ENCODE peak calls at places on chromosomes 12 and 14, in five cellular contexts. F, B, S, W and R are unnamed samples.

GRCh38 chr12:108482717-108483212 is 32.3 kb upstream of the FICD start:
- DNase-seq in B (peak; percentile 33), S (peak; percentile 7), W (peak; percentile 6), F (no peak), R (peak; percentile 91)

GRCh38 chr12:58079806-58080205 is 138.4 kb downstream of the ATP23 start:
- DNase-seq in B (no peak), F (no peak), S (no peak), W (no peak), R (no peak)

GRCh38 chr12:26748412-26748740 is 84.6 kb downstream of the ITPR2 start:
- DNase-seq in S (no peak), B (no peak), F (no peak), W (no peak), R (no peak)

GRCh38 chr12:90970471-90970870 is 15.5 kb upstream of the CCER1 start:
- DNase-seq in B (no peak), F (no peak), W (peak; percentile 12), S (peak; percentile 11), R (peak; percentile 61)

GRCh38 chr12:111558107-111558376 is 41.1 kb downstream of the ATXN2 start:
- DNase-seq in F (no peak), W (no peak), B (peak; percentile 45), S (peak; percentile 34), R (no peak)

GRCh38 chr12:13234045-13234641 is 37.6 kb downstream of the EMP1 start:
- DNase-seq in S (peak; percentile 77), F (peak; percentile 76), B (no peak), W (peak; percentile 70), R (peak; percentile 82)

GRCh38 chr14:89374908-89375307 is 42.1 kb downstream of the FOXN3 start:
- DNase-seq in F (no peak), B (no peak), W (no peak), S (no peak), R (no peak)

GRCh38 chr12:100489326-100489725 is 15.7 kb downstream of the NR1H4 start:
- DNase-seq in B (no peak), S (no peak), W (no peak), F (no peak), R (no peak)

GRCh38 chr14:80959448-80960006 is 4.1 kb downstream of the TSHR start:
- DNase-seq in W (no peak), S (no peak), F (no peak), B (no peak), R (no peak)

GRCh38 chr12:68310370-68310769 is 21.8 kb downstream of the MDM1 start:
- DNase-seq in W (peak; percentile 95), S (peak; percentile 82), F (peak; percentile 93), B (peak; percentile 83), R (peak; percentile 76)

GRCh38 chr14:36659010-36659821 is 2.4 kb upstream of the PAX9 start:
- DNase-seq in S (no peak), B (no peak), W (no peak), F (no peak), R (peak; percentile 18)
- H3K27me3 ChIP-seq in S (peaks cover 80% of the 10 kb centered on the region), B (peaks cover 98% of the 10 kb centered on the region), W (peaks cover 99% of the 10 kb centered on the region), F (peaks cover 95% of the 10 kb centered on the region), R (no peaks in the 10 kb centered on the region)

GRCh38 chr12:122896662-122897061 is 738 bp upstream of the VPS37B start:
- DNase-seq in W (no peak), F (no peak), B (no peak), S (no peak), R (no peak)
- H3K9ac ChIP-seq in W (no peak overlapping the region), F (no peak overlapping the region), B (no peak overlapping the region), S (no peak overlapping the region), R (peak overlapping the region; percentile 99)

GRCh38 chr12:21972055-21972454 is 30.8 kb upstream of the ABCC9 start:
- DNase-seq in F (no peak), B (no peak), S (no peak), W (peak; percentile 34), R (no peak)
- H3K27me3 ChIP-seq in F (no peaks in the 10 kb centered on the region), B (no peaks in the 10 kb centered on the region), S (no peaks in the 10 kb centered on the region), W (no peaks in the 10 kb centered on the region), R (no peaks in the 10 kb centered on the region)

GRCh38 chr14:50045837-50046236 is 70.5 kb downstream of the VCPKMT start:
- DNase-seq in S (no peak), B (no peak), W (no peak), F (no peak), R (no peak)

GRCh38 chr14:50041980-50042379 is 74.4 kb downstream of the VCPKMT start:
- DNase-seq in B (no peak), F (no peak), W (no peak), S (no peak), R (no peak)

GRCh38 chr14:50047274-50047676 is 69.1 kb downstream of the VCPKMT start:
- DNase-seq in S (no peak), F (no peak), B (no peak), W (no peak), R (peak; percentile 80)

GRCh38 chr14:50045039-50045711 is 71.2 kb downstream of the VCPKMT start:
- DNase-seq in B (peak; percentile 81), F (peak; percentile 88), S (peak; percentile 90), W (peak; percentile 88), R (peak; percentile 97)

DNA sequence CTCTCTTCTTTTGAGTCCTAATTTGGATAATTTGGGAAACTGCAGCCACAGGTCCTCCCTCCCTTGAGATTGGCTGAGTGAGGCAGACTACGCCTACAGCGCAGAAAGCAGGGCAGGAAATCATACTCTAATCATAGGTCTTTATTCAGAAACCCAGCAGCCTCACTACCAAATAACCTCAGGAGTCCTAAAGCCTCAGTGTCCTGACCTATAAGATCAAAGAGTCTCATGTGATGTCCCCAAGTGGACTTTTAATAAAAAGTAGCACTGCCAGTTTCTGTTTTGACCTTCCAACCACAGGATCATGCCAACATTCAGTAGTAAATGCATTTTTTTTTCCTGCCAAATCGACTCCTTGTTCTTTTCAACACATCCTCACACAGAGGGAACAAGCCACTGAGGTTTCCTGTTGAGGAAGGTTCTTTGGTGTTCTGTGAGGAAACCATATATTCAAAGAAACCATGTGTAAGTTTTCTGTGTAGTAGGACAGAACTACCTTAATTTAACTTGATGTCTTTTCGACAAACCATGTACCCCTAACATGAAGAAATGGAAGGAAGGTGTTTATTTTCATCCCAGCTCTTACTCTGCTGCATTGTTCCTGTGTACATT is 72.2 kb downstream of the VCPKMT start:
- DNase-seq in W (no peak), B (no peak), S (no peak), F (no peak), R (no peak)
- H3K9ac ChIP-seq in W (no peak overlapping the region), B (peak overlapping the region; percentile 7), S (peak overlapping the region; percentile 54), F (no peak overlapping the region), R (peak overlapping the region; percentile 80)

GRCh38 chr12:3557791-3558190 is 66.8 kb downstream of the PRMT8 start:
- DNase-seq in W (no peak), S (no peak), B (no peak), F (no peak), R (no peak)

GRCh38 chr12:3558255-3558654 is 67.3 kb downstream of the PRMT8 start:
- DNase-seq in B (no peak), S (no peak), F (no peak), W (no peak), R (no peak)

GRCh38 chr12:3558854-3559253 is 67.9 kb downstream of the PRMT8 start:
- DNase-seq in F (no peak), S (no peak), B (no peak), W (no peak), R (no peak)

GRCh38 chr12:3560295-3560620 is 69.3 kb downstream of the PRMT8 start:
- DNase-seq in F (no peak), B (no peak), S (no peak), W (no peak), R (no peak)

DNA sequence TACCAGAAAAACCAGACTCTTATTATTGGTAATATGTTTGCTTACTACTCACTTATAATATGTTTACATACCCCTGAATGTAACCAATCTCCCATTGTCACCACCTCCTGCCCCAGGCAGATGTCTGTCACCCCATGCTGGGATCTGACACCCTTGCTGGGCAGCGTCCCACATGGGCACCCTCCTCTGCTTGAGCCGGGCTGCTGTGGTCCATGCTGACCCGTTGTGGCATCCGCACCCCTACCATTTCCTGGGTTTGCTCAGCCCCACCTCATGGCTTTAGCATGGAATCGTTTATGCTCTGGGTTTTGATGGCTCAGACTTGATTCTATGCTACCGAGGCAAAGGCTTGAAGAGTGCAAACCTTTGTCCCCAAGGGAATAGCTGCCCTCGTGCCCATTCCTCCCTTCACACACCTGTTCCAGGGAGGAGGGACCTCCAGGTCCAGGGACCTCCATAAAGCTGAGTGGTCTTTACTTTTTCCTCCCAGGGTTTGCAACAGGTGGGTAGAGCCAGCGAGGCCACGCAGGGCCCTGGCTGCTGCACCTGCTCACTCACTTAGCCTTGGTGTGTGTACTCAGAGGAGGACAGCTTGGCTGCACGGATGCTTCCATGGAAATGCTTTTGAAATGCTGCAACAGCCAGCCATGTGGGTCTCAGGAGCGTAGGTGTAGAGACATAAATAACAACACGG is 68.7 kb downstream of the PRMT8 start:
- DNase-seq in F (no peak), S (no peak), B (no peak), W (no peak), R (no peak)
- H3K27me3 ChIP-seq in F (no peaks in the 10 kb centered on the region), S (peaks cover 17% of the 10 kb centered on the region), B (no peaks in the 10 kb centered on the region), W (peaks cover 8% of the 10 kb centered on the region), R (peaks cover 72% of the 10 kb centered on the region)

DNA sequence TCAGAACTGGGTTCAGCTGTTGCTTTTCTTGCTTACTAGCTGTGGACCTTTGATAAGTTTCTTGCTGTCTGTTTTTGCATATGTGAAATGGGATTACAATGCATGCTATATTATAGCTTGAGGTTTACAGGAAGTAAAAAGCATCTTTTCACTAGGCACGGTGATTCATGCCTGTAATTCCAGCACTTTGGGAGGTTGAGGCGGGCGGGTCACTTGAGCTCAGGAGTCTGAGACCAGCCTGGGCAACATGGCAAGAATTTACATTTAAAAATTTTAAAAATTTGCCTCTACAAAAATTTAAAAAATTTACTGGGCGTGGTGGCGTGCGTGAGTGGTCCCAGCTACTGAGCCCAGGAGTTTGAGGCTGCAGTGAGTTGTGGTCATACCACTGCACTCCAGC is 42.0 kb downstream of the CALM1 start:
- DNase-seq in F (no peak), B (no peak), S (no peak), W (no peak), R (peak; percentile 34)
- H3K9ac ChIP-seq in F (no peak overlapping the region), B (no peak overlapping the region), S (no peak overlapping the region), W (no peak overlapping the region), R (no peak overlapping the region)

GRCh38 chr14:36579573-36580140 is 2.8 kb downstream of the NKX2-8 start:
- DNase-seq in W (no peak), S (no peak), B (no peak), F (no peak), R (no peak)
- H3K27me3 ChIP-seq in W (peaks cover 67% of the 10 kb centered on the region), S (peaks cover 86% of the 10 kb centered on the region), B (peaks cover 58% of the 10 kb centered on the region), F (peaks cover 44% of the 10 kb centered on the region), R (peaks cover 21% of the 10 kb centered on the region)

GRCh38 chr14:105484997-105485393 is 1.7 kb upstream of the CRIP1 start:
- DNase-seq in W (no peak), B (no peak), F (no peak), S (no peak), R (no peak)

GRCh38 chr14:105484069-105484996 is 2.4 kb upstream of the CRIP1 start:
- DNase-seq in W (no peak), F (no peak), B (no peak), S (peak; percentile 86), R (no peak)

GRCh38 chr14:105486333-105486973 is at the start of gene CRIP1:
- DNase-seq in S (no peak), F (no peak), W (no peak), B (no peak), R (no peak)

GRCh38 chr14:105486974-105487448 is 325 bp downstream of the CRIP1 start:
- DNase-seq in W (no peak), S (no peak), F (no peak), B (no peak), R (no peak)

GRCh38 chr14:105485720-105486332 is 860 bp upstream of the CRIP1 start:
- DNase-seq in B (no peak), S (no peak), F (no peak), W (no peak), R (peak; percentile 25)
- H3K9ac ChIP-seq in B (no peak overlapping the region), S (no peak overlapping the region), F (no peak overlapping the region), W (no peak overlapping the region), R (no peak overlapping the region)